ENCODE peak calls at places on chromosome 15, in seven cellular contexts. One of them, this sample, is unnamed.

GRCh38 chr15:90002428-90002844 is 1.3 kb downstream of the ZNF710 start:
- DNase-seq in smooth muscle cell of the brain vasculature: no peak
- DNase-seq in cardiac muscle cell: peak; percentile 49
- DNase-seq in upper lobe of right lung: peak; percentile 78
- DNase-seq in NCI-H1105 treated with DMSO at 0.1 percent for 48 hours: peak; percentile 10
- DNase-seq in heart right ventricle: peak; percentile 53
- DNase-seq in posterior vena cava: no peak
- DNase-seq in this sample: peak; percentile 87

GRCh38 chr15:67068724-67069400 is 3.5 kb downstream of the SMAD3 start:
- DNase-seq in smooth muscle cell of the brain vasculature: no peak
- DNase-seq in cardiac muscle cell: peak; percentile 58
- DNase-seq in upper lobe of right lung: no peak
- DNase-seq in NCI-H1105 treated with DMSO at 0.1 percent for 48 hours: no peak
- DNase-seq in heart right ventricle: no peak
- DNase-seq in posterior vena cava: peak; percentile 59
- DNase-seq in this sample: no peak

GRCh38 chr15:63442080-63442479 is 60.4 kb upstream of the CA12 start:
- DNase-seq in smooth muscle cell of the brain vasculature: no peak
- DNase-seq in cardiac muscle cell: no peak
- DNase-seq in upper lobe of right lung: no peak
- DNase-seq in NCI-H1105 treated with DMSO at 0.1 percent for 48 hours: no peak
- DNase-seq in heart right ventricle: no peak
- DNase-seq in posterior vena cava: no peak
- DNase-seq in this sample: no peak

GRCh38 chr15:92884813-92885461 is 15.2 kb upstream of the CHD2 start:
- DNase-seq in smooth muscle cell of the brain vasculature: no peak
- DNase-seq in cardiac muscle cell: peak; percentile 49
- DNase-seq in upper lobe of right lung: no peak
- DNase-seq in NCI-H1105 treated with DMSO at 0.1 percent for 48 hours: peak; percentile 4
- DNase-seq in heart right ventricle: no peak
- DNase-seq in posterior vena cava: no peak
- DNase-seq in this sample: no peak

GRCh38 chr15:34889486-34889885 is 80.1 kb downstream of the AQR start:
- DNase-seq in smooth muscle cell of the brain vasculature: no peak
- DNase-seq in cardiac muscle cell: peak; percentile 22
- DNase-seq in upper lobe of right lung: no peak
- DNase-seq in NCI-H1105 treated with DMSO at 0.1 percent for 48 hours: no peak
- DNase-seq in heart right ventricle: no peak
- DNase-seq in posterior vena cava: peak; percentile 59
- DNase-seq in this sample: no peak

GRCh38 chr15:90481023-90481422 is 48.7 kb upstream of the CRTC3 start:
- DNase-seq in smooth muscle cell of the brain vasculature: no peak
- DNase-seq in cardiac muscle cell: peak; percentile 48
- DNase-seq in upper lobe of right lung: no peak
- DNase-seq in NCI-H1105 treated with DMSO at 0.1 percent for 48 hours: no peak
- DNase-seq in heart right ventricle: no peak
- DNase-seq in posterior vena cava: no peak
- DNase-seq in this sample: no peak

GRCh38 chr15:62895905-62896316 is 146.6 kb upstream of the TPM1 start:
- DNase-seq in smooth muscle cell of the brain vasculature: no peak
- DNase-seq in cardiac muscle cell: peak; percentile 73
- DNase-seq in upper lobe of right lung: no peak
- DNase-seq in NCI-H1105 treated with DMSO at 0.1 percent for 48 hours: no peak
- DNase-seq in heart right ventricle: no peak
- DNase-seq in posterior vena cava: no peak
- DNase-seq in this sample: no peak

GRCh38 chr15:100880897-100881242 is 1.2 kb downstream of the ALDH1A3 start:
- DNase-seq in smooth muscle cell of the brain vasculature: no peak
- DNase-seq in cardiac muscle cell: no peak
- DNase-seq in upper lobe of right lung: no peak
- DNase-seq in NCI-H1105 treated with DMSO at 0.1 percent for 48 hours: no peak
- DNase-seq in heart right ventricle: no peak
- DNase-seq in posterior vena cava: no peak
- DNase-seq in this sample: no peak

GRCh38 chr15:90268415-90268814 is 2.9 kb downstream of the NGRN start:
- DNase-seq in smooth muscle cell of the brain vasculature: no peak
- DNase-seq in cardiac muscle cell: no peak
- DNase-seq in upper lobe of right lung: no peak
- DNase-seq in NCI-H1105 treated with DMSO at 0.1 percent for 48 hours: no peak
- DNase-seq in heart right ventricle: no peak
- DNase-seq in posterior vena cava: no peak
- DNase-seq in this sample: no peak

GRCh38 chr15:94972314-94972713 is 741.0 kb downstream of the MCTP2 start:
- DNase-seq in smooth muscle cell of the brain vasculature: no peak
- DNase-seq in cardiac muscle cell: peak; percentile 2
- DNase-seq in upper lobe of right lung: no peak
- DNase-seq in NCI-H1105 treated with DMSO at 0.1 percent for 48 hours: no peak
- DNase-seq in heart right ventricle: no peak
- DNase-seq in posterior vena cava: no peak
- DNase-seq in this sample: no peak

GRCh38 chr15:67880651-67881182 is 40.9 kb upstream of the RNU6-1 start:
- DNase-seq in smooth muscle cell of the brain vasculature: no peak
- DNase-seq in cardiac muscle cell: peak; percentile 34
- DNase-seq in upper lobe of right lung: no peak
- DNase-seq in NCI-H1105 treated with DMSO at 0.1 percent for 48 hours: peak; percentile 22
- DNase-seq in heart right ventricle: no peak
- DNase-seq in posterior vena cava: no peak
- DNase-seq in this sample: no peak

GRCh38 chr15:73284073-73284472 is 84.7 kb downstream of the HCN4 start:
- DNase-seq in smooth muscle cell of the brain vasculature: no peak
- DNase-seq in cardiac muscle cell: peak; percentile 26
- DNase-seq in upper lobe of right lung: no peak
- DNase-seq in NCI-H1105 treated with DMSO at 0.1 percent for 48 hours: peak; percentile 3
- DNase-seq in heart right ventricle: no peak
- DNase-seq in posterior vena cava: no peak
- DNase-seq in this sample: no peak

GRCh38 chr15:31489801-31490646 is 163.4 kb downstream of the KLF13 start:
- DNase-seq in smooth muscle cell of the brain vasculature: no peak
- DNase-seq in cardiac muscle cell: peak; percentile 77
- DNase-seq in upper lobe of right lung: peak; percentile 67
- DNase-seq in NCI-H1105 treated with DMSO at 0.1 percent for 48 hours: peak; percentile 19
- DNase-seq in heart right ventricle: no peak
- DNase-seq in posterior vena cava: peak; percentile 79
- DNase-seq in this sample: peak; percentile 81

GRCh38 chr15:46111730-46112129 is 476.9 kb downstream of the SQOR start:
- DNase-seq in smooth muscle cell of the brain vasculature: no peak
- DNase-seq in cardiac muscle cell: no peak
- DNase-seq in upper lobe of right lung: no peak
- DNase-seq in NCI-H1105 treated with DMSO at 0.1 percent for 48 hours: no peak
- DNase-seq in heart right ventricle: no peak
- DNase-seq in posterior vena cava: no peak
- DNase-seq in this sample: no peak

GRCh38 chr15:77496710-77497107 is 76.0 kb downstream of the HMG20A start:
- DNase-seq in smooth muscle cell of the brain vasculature: peak; percentile 74
- DNase-seq in cardiac muscle cell: peak; percentile 99
- DNase-seq in upper lobe of right lung: peak; percentile 91
- DNase-seq in NCI-H1105 treated with DMSO at 0.1 percent for 48 hours: peak; percentile 39
- DNase-seq in heart right ventricle: peak; percentile 89
- DNase-seq in posterior vena cava: peak; percentile 96
- DNase-seq in this sample: peak; percentile 92

GRCh38 chr15:70099966-70100494 is 2.3 kb upstream of the TLE3 start:
- DNase-seq in smooth muscle cell of the brain vasculature: no peak
- DNase-seq in cardiac muscle cell: peak; percentile 41
- DNase-seq in upper lobe of right lung: no peak
- DNase-seq in NCI-H1105 treated with DMSO at 0.1 percent for 48 hours: peak; percentile 71
- DNase-seq in heart right ventricle: no peak
- DNase-seq in posterior vena cava: peak; percentile 35
- DNase-seq in this sample: no peak

GRCh38 chr15:89448825-89449224 is 47.6 kb downstream of the RHCG start:
- DNase-seq in smooth muscle cell of the brain vasculature: no peak
- DNase-seq in cardiac muscle cell: peak; percentile 25
- DNase-seq in upper lobe of right lung: peak; percentile 45
- DNase-seq in NCI-H1105 treated with DMSO at 0.1 percent for 48 hours: no peak
- DNase-seq in heart right ventricle: no peak
- DNase-seq in posterior vena cava: peak; percentile 68
- DNase-seq in this sample: no peak

GRCh38 chr15:89167267-89168176 is 53.9 kb downstream of the RLBP1 start:
- DNase-seq in smooth muscle cell of the brain vasculature: no peak
- DNase-seq in cardiac muscle cell: peak; percentile 53
- DNase-seq in upper lobe of right lung: no peak
- DNase-seq in NCI-H1105 treated with DMSO at 0.1 percent for 48 hours: no peak
- DNase-seq in heart right ventricle: no peak
- DNase-seq in posterior vena cava: no peak
- DNase-seq in this sample: no peak

GRCh38 chr15:53962646-53963561 is 15.3 kb upstream of the UNC13C start:
- DNase-seq in smooth muscle cell of the brain vasculature: no peak
- DNase-seq in cardiac muscle cell: peak; percentile 25
- DNase-seq in upper lobe of right lung: no peak
- DNase-seq in NCI-H1105 treated with DMSO at 0.1 percent for 48 hours: peak; percentile 33
- DNase-seq in heart right ventricle: peak; percentile 4
- DNase-seq in posterior vena cava: no peak
- DNase-seq in this sample: no peak

GRCh38 chr15:100918034-100918689 is 995 bp upstream of the LRRK1 start:
- DNase-seq in smooth muscle cell of the brain vasculature: peak; percentile 31
- DNase-seq in cardiac muscle cell: peak; percentile 76
- DNase-seq in upper lobe of right lung: peak; percentile 93
- DNase-seq in NCI-H1105 treated with DMSO at 0.1 percent for 48 hours: peak; percentile 89
- DNase-seq in heart right ventricle: peak; percentile 80
- DNase-seq in posterior vena cava: peak; percentile 94
- DNase-seq in this sample: peak; percentile 97

GRCh38 chr15:63902671-63903035 is 68.9 kb upstream of the HERC1 start:
- DNase-seq in smooth muscle cell of the brain vasculature: no peak
- DNase-seq in cardiac muscle cell: peak; percentile 32
- DNase-seq in upper lobe of right lung: no peak
- DNase-seq in NCI-H1105 treated with DMSO at 0.1 percent for 48 hours: no peak
- DNase-seq in heart right ventricle: no peak
- DNase-seq in posterior vena cava: no peak
- DNase-seq in this sample: no peak

GRCh38 chr15:85761635-85762034 is 33.1 kb downstream of the KLHL25 start:
- DNase-seq in smooth muscle cell of the brain vasculature: no peak
- DNase-seq in cardiac muscle cell: peak; percentile 70
- DNase-seq in upper lobe of right lung: no peak
- DNase-seq in NCI-H1105 treated with DMSO at 0.1 percent for 48 hours: no peak
- DNase-seq in heart right ventricle: no peak
- DNase-seq in posterior vena cava: no peak
- DNase-seq in this sample: peak; percentile 42

GRCh38 chr15:45795487-45796069 is 160.7 kb downstream of the SQOR start:
- DNase-seq in smooth muscle cell of the brain vasculature: no peak
- DNase-seq in cardiac muscle cell: peak; percentile 60
- DNase-seq in upper lobe of right lung: no peak
- DNase-seq in NCI-H1105 treated with DMSO at 0.1 percent for 48 hours: peak; percentile 84
- DNase-seq in heart right ventricle: no peak
- DNase-seq in posterior vena cava: no peak
- DNase-seq in this sample: no peak

This sample was measured in spleen.